ENCODE peak calls at places on chromosomes 12 and 14, in eight cellular contexts. One of them, this sample, is unnamed.

GRCh38 chr12:95605087-95605486 is 53.8 kb upstream of the USP44 start:
- DNase-seq in MM.1S: no peak
- DNase-seq in endothelial cell: no peak
- DNase-seq in activated CD8-positive, alpha-beta T cell treated with anti-CD3 and anti-CD28 coated beads for 36 hours: no peak
- DNase-seq in fibroblast of pulmonary artery: peak; percentile 43
- DNase-seq in nephron progenitor cell: no peak
- DNase-seq in PC-9: peak; percentile 23
- DNase-seq in H9: no peak
- DNase-seq in this sample: no peak

GRCh38 chr12:6494968-6495367 is 1.1 kb downstream of the NCAPD2 start:
- DNase-seq in MM.1S: no peak
- DNase-seq in endothelial cell: no peak
- DNase-seq in activated CD8-positive, alpha-beta T cell treated with anti-CD3 and anti-CD28 coated beads for 36 hours: no peak
- DNase-seq in fibroblast of pulmonary artery: no peak
- DNase-seq in nephron progenitor cell: no peak
- DNase-seq in PC-9: no peak
- DNase-seq in H9: no peak
- DNase-seq in this sample: no peak

GRCh38 chr12:65894127-65894526 is 69.8 kb downstream of the HMGA2 start:
- DNase-seq in MM.1S: no peak
- DNase-seq in endothelial cell: no peak
- DNase-seq in activated CD8-positive, alpha-beta T cell treated with anti-CD3 and anti-CD28 coated beads for 36 hours: no peak
- DNase-seq in fibroblast of pulmonary artery: no peak
- DNase-seq in nephron progenitor cell: no peak
- DNase-seq in PC-9: no peak
- DNase-seq in H9: no peak
- DNase-seq in this sample: no peak

GRCh38 chr12:49671051-49671765 is 36.0 kb downstream of the FMNL3 start:
- DNase-seq in MM.1S: peak; percentile 21
- DNase-seq in endothelial cell: no peak
- DNase-seq in activated CD8-positive, alpha-beta T cell treated with anti-CD3 and anti-CD28 coated beads for 36 hours: peak; percentile 76
- DNase-seq in fibroblast of pulmonary artery: no peak
- DNase-seq in nephron progenitor cell: no peak
- DNase-seq in PC-9: no peak
- DNase-seq in H9: no peak
- DNase-seq in this sample: no peak

GRCh38 chr12:6420364-6420763 is 24.4 kb upstream of the CD27 start:
- DNase-seq in MM.1S: no peak
- DNase-seq in endothelial cell: no peak
- DNase-seq in activated CD8-positive, alpha-beta T cell treated with anti-CD3 and anti-CD28 coated beads for 36 hours: no peak
- DNase-seq in fibroblast of pulmonary artery: no peak
- DNase-seq in nephron progenitor cell: no peak
- DNase-seq in PC-9: no peak
- DNase-seq in H9: no peak
- DNase-seq in this sample: no peak

GRCh38 chr12:4825139-4825858 is 84.4 kb upstream of the KCNA1 start:
- DNase-seq in MM.1S: peak; percentile 37
- DNase-seq in endothelial cell: no peak
- DNase-seq in activated CD8-positive, alpha-beta T cell treated with anti-CD3 and anti-CD28 coated beads for 36 hours: no peak
- DNase-seq in fibroblast of pulmonary artery: peak; percentile 7
- DNase-seq in nephron progenitor cell: no peak
- DNase-seq in PC-9: no peak
- DNase-seq in H9: no peak
- DNase-seq in this sample: no peak

GRCh38 chr12:66168410-66168809 is 1.4 kb downstream of the TMBIM4 start:
- DNase-seq in MM.1S: no peak
- DNase-seq in endothelial cell: no peak
- DNase-seq in activated CD8-positive, alpha-beta T cell treated with anti-CD3 and anti-CD28 coated beads for 36 hours: no peak
- DNase-seq in fibroblast of pulmonary artery: no peak
- DNase-seq in nephron progenitor cell: no peak
- DNase-seq in PC-9: no peak
- DNase-seq in H9: no peak
- DNase-seq in this sample: no peak

GRCh38 chr14:58638231-58639205 is 756 bp downstream of the DACT1 start:
- DNase-seq in MM.1S: no peak
- DNase-seq in endothelial cell: no peak
- DNase-seq in activated CD8-positive, alpha-beta T cell treated with anti-CD3 and anti-CD28 coated beads for 36 hours: peak; percentile 31
- DNase-seq in fibroblast of pulmonary artery: peak; percentile 38
- DNase-seq in nephron progenitor cell: peak; percentile 32
- DNase-seq in PC-9: no peak
- DNase-seq in H9: peak; percentile 47
- DNase-seq in this sample: peak; percentile 20

GRCh38 chr14:70073924-70074566 is 114.7 kb downstream of the SLC8A3 start:
- DNase-seq in MM.1S: peak; percentile 53
- DNase-seq in endothelial cell: peak; percentile 75
- DNase-seq in activated CD8-positive, alpha-beta T cell treated with anti-CD3 and anti-CD28 coated beads for 36 hours: peak; percentile 75
- DNase-seq in fibroblast of pulmonary artery: peak; percentile 76
- DNase-seq in nephron progenitor cell: peak; percentile 78
- DNase-seq in PC-9: peak; percentile 59
- DNase-seq in H9: peak; percentile 83
- DNase-seq in this sample: no peak

GRCh38 chr14:94290197-94290596 is 2.9 kb downstream of the SERPINA10 start:
- DNase-seq in MM.1S: no peak
- DNase-seq in endothelial cell: no peak
- DNase-seq in activated CD8-positive, alpha-beta T cell treated with anti-CD3 and anti-CD28 coated beads for 36 hours: no peak
- DNase-seq in fibroblast of pulmonary artery: no peak
- DNase-seq in nephron progenitor cell: no peak
- DNase-seq in PC-9: no peak
- DNase-seq in H9: no peak
- DNase-seq in this sample: no peak

GRCh38 chr14:20327005-20327869 is 5.8 kb downstream of the CCNB1IP1 start:
- DNase-seq in MM.1S: peak; percentile 33
- DNase-seq in endothelial cell: peak; percentile 21
- DNase-seq in activated CD8-positive, alpha-beta T cell treated with anti-CD3 and anti-CD28 coated beads for 36 hours: peak; percentile 13
- DNase-seq in fibroblast of pulmonary artery: peak; percentile 82
- DNase-seq in nephron progenitor cell: no peak
- DNase-seq in PC-9: no peak
- DNase-seq in H9: no peak
- DNase-seq in this sample: no peak

GRCh38 chr12:40063424-40063823 is 42.5 kb downstream of the SLC2A13 start:
- DNase-seq in MM.1S: no peak
- DNase-seq in endothelial cell: no peak
- DNase-seq in activated CD8-positive, alpha-beta T cell treated with anti-CD3 and anti-CD28 coated beads for 36 hours: no peak
- DNase-seq in fibroblast of pulmonary artery: peak; percentile 14
- DNase-seq in nephron progenitor cell: no peak
- DNase-seq in PC-9: no peak
- DNase-seq in H9: no peak
- DNase-seq in this sample: no peak

GRCh38 chr14:56491299-56492285 is 88.0 kb upstream of the TMEM260 start:
- DNase-seq in MM.1S: peak; percentile 59
- DNase-seq in endothelial cell: peak; percentile 69
- DNase-seq in activated CD8-positive, alpha-beta T cell treated with anti-CD3 and anti-CD28 coated beads for 36 hours: peak; percentile 59
- DNase-seq in fibroblast of pulmonary artery: peak; percentile 71
- DNase-seq in nephron progenitor cell: peak; percentile 73
- DNase-seq in PC-9: peak; percentile 27
- DNase-seq in H9: peak; percentile 86
- DNase-seq in this sample: peak; percentile 49

GRCh38 chr12:12008232-12008850 is 62.4 kb upstream of the BCL2L14 start:
- DNase-seq in MM.1S: no peak
- DNase-seq in endothelial cell: no peak
- DNase-seq in activated CD8-positive, alpha-beta T cell treated with anti-CD3 and anti-CD28 coated beads for 36 hours: peak; percentile 61
- DNase-seq in fibroblast of pulmonary artery: no peak
- DNase-seq in nephron progenitor cell: no peak
- DNase-seq in PC-9: no peak
- DNase-seq in H9: peak; percentile 63
- DNase-seq in this sample: no peak

GRCh38 chr12:7439579-7440505 is 4.1 kb downstream of the CD163L1 start:
- DNase-seq in MM.1S: no peak
- DNase-seq in endothelial cell: peak; percentile 64
- DNase-seq in activated CD8-positive, alpha-beta T cell treated with anti-CD3 and anti-CD28 coated beads for 36 hours: peak; percentile 55
- DNase-seq in fibroblast of pulmonary artery: peak; percentile 60
- DNase-seq in nephron progenitor cell: peak; percentile 79
- DNase-seq in PC-9: peak; percentile 95
- DNase-seq in H9: peak; percentile 94
- DNase-seq in this sample: peak; percentile 57

GRCh38 chr12:13843841-13844240 is 137.6 kb downstream of the GRIN2B start:
- DNase-seq in MM.1S: no peak
- DNase-seq in endothelial cell: no peak
- DNase-seq in activated CD8-positive, alpha-beta T cell treated with anti-CD3 and anti-CD28 coated beads for 36 hours: no peak
- DNase-seq in fibroblast of pulmonary artery: no peak
- DNase-seq in nephron progenitor cell: no peak
- DNase-seq in PC-9: no peak
- DNase-seq in H9: no peak
- DNase-seq in this sample: no peak

GRCh38 chr12:6288235-6288634 is 22.2 kb upstream of the PLEKHG6 start:
- DNase-seq in MM.1S: peak; percentile 1
- DNase-seq in endothelial cell: no peak
- DNase-seq in activated CD8-positive, alpha-beta T cell treated with anti-CD3 and anti-CD28 coated beads for 36 hours: no peak
- DNase-seq in fibroblast of pulmonary artery: peak; percentile 44
- DNase-seq in nephron progenitor cell: no peak
- DNase-seq in PC-9: no peak
- DNase-seq in H9: no peak
- DNase-seq in this sample: no peak

GRCh38 chr12:83404521-83404920 is 717.8 kb downstream of the TMTC2 start:
- DNase-seq in MM.1S: no peak
- DNase-seq in endothelial cell: no peak
- DNase-seq in activated CD8-positive, alpha-beta T cell treated with anti-CD3 and anti-CD28 coated beads for 36 hours: no peak
- DNase-seq in fibroblast of pulmonary artery: no peak
- DNase-seq in nephron progenitor cell: no peak
- DNase-seq in PC-9: no peak
- DNase-seq in H9: no peak
- DNase-seq in this sample: no peak

GRCh38 chr14:60222820-60223219 is 26.2 kb upstream of the PPM1A start:
- DNase-seq in MM.1S: no peak
- DNase-seq in endothelial cell: no peak
- DNase-seq in activated CD8-positive, alpha-beta T cell treated with anti-CD3 and anti-CD28 coated beads for 36 hours: no peak
- DNase-seq in fibroblast of pulmonary artery: no peak
- DNase-seq in nephron progenitor cell: no peak
- DNase-seq in PC-9: peak; percentile 92
- DNase-seq in H9: no peak
- DNase-seq in this sample: no peak

GRCh38 chr14:101337053-101337452 is 224.2 kb upstream of the DIO3 start:
- DNase-seq in MM.1S: no peak
- DNase-seq in endothelial cell: no peak
- DNase-seq in activated CD8-positive, alpha-beta T cell treated with anti-CD3 and anti-CD28 coated beads for 36 hours: no peak
- DNase-seq in fibroblast of pulmonary artery: no peak
- DNase-seq in nephron progenitor cell: no peak
- DNase-seq in PC-9: no peak
- DNase-seq in H9: no peak
- DNase-seq in this sample: no peak

GRCh38 chr12:77131977-77132490 is 66.7 kb upstream of the E2F7 start:
- DNase-seq in MM.1S: no peak
- DNase-seq in endothelial cell: no peak
- DNase-seq in activated CD8-positive, alpha-beta T cell treated with anti-CD3 and anti-CD28 coated beads for 36 hours: no peak
- DNase-seq in fibroblast of pulmonary artery: no peak
- DNase-seq in nephron progenitor cell: no peak
- DNase-seq in PC-9: no peak
- DNase-seq in H9: no peak
- DNase-seq in this sample: no peak

GRCh38 chr12:70719672-70720420 is 82.6 kb upstream of the PTPRB start:
- DNase-seq in MM.1S: peak; percentile 30
- DNase-seq in endothelial cell: peak; percentile 74
- DNase-seq in activated CD8-positive, alpha-beta T cell treated with anti-CD3 and anti-CD28 coated beads for 36 hours: peak; percentile 45
- DNase-seq in fibroblast of pulmonary artery: peak; percentile 64
- DNase-seq in nephron progenitor cell: peak; percentile 70
- DNase-seq in PC-9: no peak
- DNase-seq in H9: peak; percentile 79
- DNase-seq in this sample: peak; percentile 37

GRCh38 chr14:92495041-92495440 is 18.5 kb upstream of the RIN3 start:
- DNase-seq in MM.1S: no peak
- DNase-seq in endothelial cell: no peak
- DNase-seq in activated CD8-positive, alpha-beta T cell treated with anti-CD3 and anti-CD28 coated beads for 36 hours: no peak
- DNase-seq in fibroblast of pulmonary artery: peak; percentile 60
- DNase-seq in nephron progenitor cell: no peak
- DNase-seq in PC-9: no peak
- DNase-seq in H9: no peak
- DNase-seq in this sample: no peak

GRCh38 chr14:23286020-23286903 is at the start of gene HOMEZ:
- DNase-seq in MM.1S: peak; percentile 91
- DNase-seq in endothelial cell: peak; percentile 97
- DNase-seq in activated CD8-positive, alpha-beta T cell treated with anti-CD3 and anti-CD28 coated beads for 36 hours: peak; percentile 99
- DNase-seq in fibroblast of pulmonary artery: peak; percentile 99
- DNase-seq in nephron progenitor cell: peak; percentile 99
- DNase-seq in PC-9: peak; percentile 96
- DNase-seq in H9: peak; percentile 99
- DNase-seq in this sample: peak; percentile 95
- TF ChIP-seq CTCF in MM.1S: no peak
- TF ChIP-seq CTCF in endothelial cell: no peak
- TF ChIP-seq CTCF in activated CD8-positive, alpha-beta T cell treated with anti-CD3 and anti-CD28 coated beads for 36 hours: no peak
- TF ChIP-seq CTCF in fibroblast of pulmonary artery: no peak
- TF ChIP-seq CTCF in nephron progenitor cell: no peak
- TF ChIP-seq CTCF in PC-9: no peak
- TF ChIP-seq CTCF in H9: peak; percentile 15
- TF ChIP-seq CTCF in this sample: no peak

GRCh38 chr12:47808574-47809380 is 10.9 kb downstream of the HDAC7 start:
- DNase-seq in MM.1S: peak; percentile 76
- DNase-seq in endothelial cell: no peak
- DNase-seq in activated CD8-positive, alpha-beta T cell treated with anti-CD3 and anti-CD28 coated beads for 36 hours: peak; percentile 85
- DNase-seq in fibroblast of pulmonary artery: no peak
- DNase-seq in nephron progenitor cell: no peak
- DNase-seq in PC-9: no peak
- DNase-seq in H9: no peak
- DNase-seq in this sample: no peak
- TF ChIP-seq CTCF in MM.1S: peak; percentile 45
- TF ChIP-seq CTCF in endothelial cell: no peak
- TF ChIP-seq CTCF in activated CD8-positive, alpha-beta T cell treated with anti-CD3 and anti-CD28 coated beads for 36 hours: peak; percentile 62
- TF ChIP-seq CTCF in fibroblast of pulmonary artery: peak; percentile 27
- TF ChIP-seq CTCF in nephron progenitor cell: no peak
- TF ChIP-seq CTCF in PC-9: no peak
- TF ChIP-seq CTCF in H9: peak; percentile 40
- TF ChIP-seq CTCF in this sample: no peak

GRCh38 chr12:47396902-47397663 is 308.7 kb downstream of the RPAP3 start:
- DNase-seq in MM.1S: peak; percentile 53
- DNase-seq in endothelial cell: no peak
- DNase-seq in activated CD8-positive, alpha-beta T cell treated with anti-CD3 and anti-CD28 coated beads for 36 hours: peak; percentile 58
- DNase-seq in fibroblast of pulmonary artery: no peak
- DNase-seq in nephron progenitor cell: no peak
- DNase-seq in PC-9: no peak
- DNase-seq in H9: no peak
- DNase-seq in this sample: no peak

GRCh38 chr12:47400251-47400650 is 305.6 kb downstream of the RPAP3 start:
- DNase-seq in MM.1S: no peak
- DNase-seq in endothelial cell: no peak
- DNase-seq in activated CD8-positive, alpha-beta T cell treated with anti-CD3 and anti-CD28 coated beads for 36 hours: no peak
- DNase-seq in fibroblast of pulmonary artery: no peak
- DNase-seq in nephron progenitor cell: no peak
- DNase-seq in PC-9: no peak
- DNase-seq in H9: no peak
- DNase-seq in this sample: no peak

GRCh38 chr12:47393403-47393790 is 312.4 kb downstream of the RPAP3 start:
- DNase-seq in MM.1S: no peak
- DNase-seq in endothelial cell: no peak
- DNase-seq in activated CD8-positive, alpha-beta T cell treated with anti-CD3 and anti-CD28 coated beads for 36 hours: peak; percentile 32
- DNase-seq in fibroblast of pulmonary artery: peak; percentile 76
- DNase-seq in nephron progenitor cell: no peak
- DNase-seq in PC-9: no peak
- DNase-seq in H9: no peak
- DNase-seq in this sample: no peak

GRCh38 chr12:47394070-47394469 is 311.8 kb downstream of the RPAP3 start:
- DNase-seq in MM.1S: no peak
- DNase-seq in endothelial cell: no peak
- DNase-seq in activated CD8-positive, alpha-beta T cell treated with anti-CD3 and anti-CD28 coated beads for 36 hours: peak; percentile 43
- DNase-seq in fibroblast of pulmonary artery: peak; percentile 31
- DNase-seq in nephron progenitor cell: no peak
- DNase-seq in PC-9: no peak
- DNase-seq in H9: no peak
- DNase-seq in this sample: no peak

GRCh38 chr12:47397664-47398281 is 308.1 kb downstream of the RPAP3 start:
- DNase-seq in MM.1S: peak; percentile 73
- DNase-seq in endothelial cell: no peak
- DNase-seq in activated CD8-positive, alpha-beta T cell treated with anti-CD3 and anti-CD28 coated beads for 36 hours: peak; percentile 63
- DNase-seq in fibroblast of pulmonary artery: peak; percentile 88
- DNase-seq in nephron progenitor cell: no peak
- DNase-seq in PC-9: peak; percentile 57
- DNase-seq in H9: peak; percentile 47
- DNase-seq in this sample: no peak
- TF ChIP-seq CTCF in MM.1S: peak; percentile 81
- TF ChIP-seq CTCF in endothelial cell: no peak
- TF ChIP-seq CTCF in activated CD8-positive, alpha-beta T cell treated with anti-CD3 and anti-CD28 coated beads for 36 hours: peak; percentile 80
- TF ChIP-seq CTCF in fibroblast of pulmonary artery: peak; percentile 75
- TF ChIP-seq CTCF in nephron progenitor cell: no peak
- TF ChIP-seq CTCF in PC-9: peak; percentile 77
- TF ChIP-seq CTCF in H9: peak; percentile 61
- TF ChIP-seq CTCF in this sample: no peak

GRCh38 chr12:121796855-121797751 is 3.6 kb upstream of the RHOF start:
- DNase-seq in MM.1S: no peak
- DNase-seq in endothelial cell: peak; percentile 68
- DNase-seq in activated CD8-positive, alpha-beta T cell treated with anti-CD3 and anti-CD28 coated beads for 36 hours: no peak
- DNase-seq in fibroblast of pulmonary artery: peak; percentile 80
- DNase-seq in nephron progenitor cell: peak; percentile 88
- DNase-seq in PC-9: peak; percentile 97
- DNase-seq in H9: peak; percentile 98
- DNase-seq in this sample: no peak
- TF ChIP-seq CTCF in MM.1S: no peak
- TF ChIP-seq CTCF in endothelial cell: no peak
- TF ChIP-seq CTCF in activated CD8-positive, alpha-beta T cell treated with anti-CD3 and anti-CD28 coated beads for 36 hours: no peak
- TF ChIP-seq CTCF in fibroblast of pulmonary artery: peak; percentile 20
- TF ChIP-seq CTCF in nephron progenitor cell: no peak
- TF ChIP-seq CTCF in PC-9: peak; percentile 33
- TF ChIP-seq CTCF in H9: peak; percentile 50
- TF ChIP-seq CTCF in this sample: no peak

This sample was measured in mesothelial cell of epicardium.